ENCODE peak calls at places on chromosome 19, in ten cellular contexts. F is H1, S is cardiac muscle cell, X is endothelial cell of umbilical vein, R is colonic mucosa, E is tibial artery, Z is H9, L is lung, I is heart right ventricle, V is esophagus muscularis mucosa. N is an unnamed sample.
A peak's percentile ranks its signal among the peaks of the same experiment; 100 is the strongest.

GRCh38 chr19:40803857-40804782 is 5.1 kb downstream of the EGLN2 start:
- DNase-seq in F (no peak), S (no peak), X (no peak), R (peak; percentile 86), E (no peak), Z (peak; percentile 71), L (peak; percentile 83), I (peak; percentile 76), V (no peak), N (peak; percentile 46)

GRCh38 chr19:48292798-48293197 is 22.9 kb downstream of the ZNF114 start:
- DNase-seq in F (no peak), S (peak; percentile 83), X (no peak), R (no peak), E (no peak), Z (no peak), L (no peak), I (no peak), V (no peak), N (no peak)

GRCh38 chr19:40716031-40716654 is 543 bp downstream of the COQ8B start:
- DNase-seq in F (peak; percentile 49), S (no peak), X (peak; percentile 90), R (no peak), E (peak; percentile 47), Z (peak; percentile 35), L (no peak), I (no peak), V (no peak), N (peak; percentile 51)

GRCh38 chr19:52734340-52734892 is 428 bp downstream of the ZNF611 start:
- DNase-seq in F (no peak), S (peak; percentile 9), X (no peak), R (no peak), E (no peak), Z (no peak), L (no peak), I (no peak), V (no peak), N (no peak)

GRCh38 chr19:29878973-29879654 is 62.9 kb upstream of the URI1 start:
- DNase-seq in F (no peak), S (peak; percentile 19), X (no peak), R (no peak), E (peak; percentile 74), Z (peak; percentile 67), L (no peak), I (no peak), V (no peak), N (no peak)

GRCh38 chr19:11322269-11323024 is 17.0 kb downstream of the RAB3D start:
- DNase-seq in F (no peak), S (no peak), X (no peak), R (no peak), E (no peak), Z (no peak), L (no peak), I (no peak), V (no peak), N (no peak)

GRCh38 chr19:35633727-35634440 is 5.0 kb downstream of the RBM42 start:
- DNase-seq in F (no peak), S (no peak), X (no peak), R (no peak), E (no peak), Z (no peak), L (no peak), I (no peak), V (no peak), N (no peak)

GRCh38 chr19:10112895-10113591 is 1.6 kb downstream of the P2RY11 start:
- DNase-seq in F (peak; percentile 94), S (peak; percentile 56), X (no peak), R (peak; percentile 69), E (no peak), Z (peak; percentile 87), L (no peak), I (no peak), V (no peak), N (peak; percentile 52)

GRCh38 chr19:41641879-41642485 is 15.1 kb upstream of the CEACAM4 start:
- DNase-seq in F (peak; percentile 75), S (peak; percentile 65), X (peak; percentile 54), R (peak; percentile 88), E (peak; percentile 53), Z (peak; percentile 65), L (peak; percentile 81), I (peak; percentile 44), V (no peak), N (peak; percentile 69)

GRCh38 chr19:47363758-47364529 is 14.8 kb downstream of the DHX34 start:
- DNase-seq in F (no peak), S (peak; percentile 43), X (peak; percentile 85), R (no peak), E (no peak), Z (peak; percentile 53), L (no peak), I (no peak), V (no peak), N (no peak)

GRCh38 chr19:17737690-17738153 is 13.6 kb upstream of the FCHO1 start:
- DNase-seq in F (no peak), S (no peak), X (no peak), R (no peak), E (no peak), Z (no peak), L (no peak), I (no peak), V (no peak), N (no peak)

GRCh38 chr19:1076046-1076386 is 9.0 kb downstream of the ARHGAP45 start:
- DNase-seq in F (no peak), S (no peak), X (no peak), R (no peak), E (no peak), Z (no peak), L (no peak), I (no peak), V (no peak), N (no peak)

GRCh38 chr19:3398114-3398899 is 31.9 kb downstream of the NFIC start:
- DNase-seq in F (no peak), S (peak; percentile 36), X (no peak), R (peak; percentile 62), E (peak; percentile 84), Z (peak; percentile 51), L (peak; percentile 77), I (peak; percentile 82), V (peak; percentile 93), N (no peak)

GRCh38 chr19:29545866-29546582 is 20.2 kb downstream of the VSTM2B start:
- DNase-seq in F (no peak), S (no peak), X (no peak), R (no peak), E (peak; percentile 2), Z (peak; percentile 11), L (no peak), I (no peak), V (no peak), N (no peak)

GRCh38 chr19:46975918-46976782 is 43.5 kb upstream of the NPAS1 start:
- DNase-seq in F (peak; percentile 62), S (peak; percentile 99), X (peak; percentile 98), R (peak; percentile 73), E (peak; percentile 99), Z (peak; percentile 53), L (peak; percentile 90), I (peak; percentile 90), V (peak; percentile 96), N (no peak)

GRCh38 chr19:42942187-42942789 is 5.3 kb upstream of the PSG7 start:
- DNase-seq in F (no peak), S (no peak), X (no peak), R (no peak), E (no peak), Z (no peak), L (no peak), I (no peak), V (no peak), N (no peak)

DNA sequence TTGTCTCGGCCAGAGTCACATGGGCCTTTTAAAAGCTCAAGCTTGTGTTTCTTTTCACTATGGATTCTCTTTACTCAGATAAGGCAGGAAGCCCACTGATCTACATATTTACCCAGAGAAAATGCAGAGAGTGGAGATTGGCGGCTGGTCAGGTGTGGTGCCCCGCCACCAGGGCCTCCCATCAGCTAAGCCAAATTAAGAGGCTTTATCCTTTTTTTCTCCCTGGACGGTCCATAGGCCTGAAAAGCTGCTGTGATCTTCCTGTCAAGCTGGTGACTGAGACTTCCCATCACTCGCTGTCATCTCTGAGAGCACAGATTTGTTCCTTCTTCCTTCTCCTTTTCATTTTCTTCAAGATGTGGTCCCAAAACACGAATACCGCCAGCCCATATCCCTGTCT is 1.9 kb downstream of the SAFB start:
- DNase-seq in F (no peak), S (no peak), X (no peak), R (no peak), E (no peak), Z (no peak), L (no peak), I (no peak), V (no peak), N (no peak)
- TF ChIP-seq CTCF in F (no peak), S (no peak), X (no peak), R (no peak), E (no peak), Z (no peak), L (no peak), I (no peak), V (no peak), N (no peak)

GRCh38 chr19:33781996-33782395 is 14.7 kb upstream of the KCTD15 start:
- DNase-seq in F (no peak), S (peak; percentile 11), X (no peak), R (no peak), E (no peak), Z (no peak), L (no peak), I (no peak), V (no peak), N (no peak)
- H3K27ac ChIP-seq in F (no peak overlapping the region), S (no peak overlapping the region), X (peak overlapping the region; percentile 7), R (no peak overlapping the region), E (no peak overlapping the region), Z (no peak overlapping the region), L (no peak overlapping the region), I (no peak overlapping the region), V (no peak overlapping the region), N (no peak overlapping the region)

GRCh38 chr19:39080431-39080830 is 3.7 kb upstream of the ACP7 start:
- DNase-seq in F (no peak), S (no peak), X (no peak), R (no peak), E (no peak), Z (no peak), L (no peak), I (no peak), V (no peak), N (no peak)
- H3K27me3 ChIP-seq in F (peaks cover 3% of the 10 kb centered on the region), S (peaks cover 73% of the 10 kb centered on the region), X (no peaks in the 10 kb centered on the region), R (peaks cover 32% of the 10 kb centered on the region), E (no peaks in the 10 kb centered on the region), Z (peaks cover 16% of the 10 kb centered on the region), L (peaks cover 11% of the 10 kb centered on the region), I (peaks cover 96% of the 10 kb centered on the region), V (peaks cover 36% of the 10 kb centered on the region), N (peaks cover 18% of the 10 kb centered on the region)

DNA sequence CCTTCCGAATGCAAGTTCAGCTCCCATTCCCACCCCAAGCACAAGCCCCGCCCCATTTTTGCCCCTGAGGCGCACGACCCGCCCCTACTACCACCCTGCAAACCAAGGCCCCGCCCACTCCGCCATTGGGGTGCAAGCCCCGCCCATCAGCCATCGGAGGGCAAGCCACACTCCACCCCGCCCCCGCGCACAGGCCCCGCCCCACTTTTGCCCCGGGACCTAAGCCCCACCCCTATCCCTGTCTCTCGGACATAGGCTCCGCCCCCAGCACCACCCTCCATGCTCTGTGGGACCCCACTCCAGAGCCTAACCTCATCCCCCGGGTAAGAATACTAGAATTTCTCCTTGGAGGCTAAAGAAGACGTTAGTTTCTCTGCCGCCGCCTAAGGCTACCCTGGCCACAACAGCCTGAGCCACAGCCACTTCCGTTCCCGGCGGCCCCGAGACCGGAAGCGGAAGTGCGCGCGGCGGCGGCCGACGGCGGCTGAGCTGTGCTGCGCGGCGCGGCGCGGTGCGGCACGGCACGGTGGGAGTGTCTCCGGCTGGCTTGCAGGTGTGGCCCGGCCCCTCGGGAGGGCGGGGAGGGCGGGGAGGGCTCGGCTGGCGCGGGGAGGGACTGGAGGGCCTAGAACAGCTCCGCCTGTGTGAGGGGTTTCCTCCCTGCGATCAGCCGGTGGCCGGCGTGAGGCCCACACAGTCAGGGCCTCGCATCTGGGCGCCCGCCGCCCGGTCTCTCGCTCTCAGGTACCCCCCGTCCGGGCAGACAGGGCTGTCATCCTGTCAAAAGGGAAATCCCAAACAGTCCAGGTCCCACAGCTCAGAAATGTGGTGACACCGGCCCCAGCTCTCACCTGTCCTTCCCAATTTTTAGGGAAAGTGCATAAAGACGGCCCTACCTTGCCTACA is at the start of gene ZNF333:
- DNase-seq in F (peak; percentile 100), S (peak; percentile 95), X (peak; percentile 88), R (peak; percentile 99), E (peak; percentile 96), Z (peak; percentile 97), L (peak; percentile 98), I (peak; percentile 97), V (peak; percentile 99), N (peak; percentile 98)
- TF ChIP-seq CTCF in F (no peak), S (no peak), X (no peak), R (no peak), E (no peak), Z (no peak), L (no peak), I (no peak), V (no peak), N (no peak)

N was measured in CD4-positive, alpha-beta T cell.